ENCODE peak calls at places on chromosome 5, in six cellular contexts. J, B, F, R, G and Q are unnamed samples.

GRCh38 chr5:40929049-40929448 is 19.8 kb downstream of the C7 start:
- DNase-seq in F (no peak), G (no peak), J (no peak), B (peak; percentile 3), R (no peak), Q (no peak)

GRCh38 chr5:100469780-100470179 is 65.4 kb upstream of the FAM174A start:
- DNase-seq in B (no peak), R (no peak), G (no peak), J (no peak), F (no peak), Q (no peak)

GRCh38 chr5:133356386-133357331 is 255.7 kb downstream of the FSTL4 start:
- DNase-seq in B (no peak), J (no peak), R (no peak), G (no peak), F (no peak), Q (no peak)

GRCh38 chr5:136638084-136638483 is 272.7 kb upstream of the TRPC7 start:
- DNase-seq in G (no peak), B (no peak), F (no peak), R (no peak), J (no peak), Q (no peak)

GRCh38 chr5:74766348-74766886 is 500 bp downstream of the GFM2 start:
- DNase-seq in F (no peak), R (peak; percentile 62), B (peak; percentile 72), J (no peak), G (peak; percentile 64), Q (no peak)

GRCh38 chr5:124689653-124690052 is 56.8 kb downstream of the ZNF608 start:
- DNase-seq in B (no peak), F (no peak), R (no peak), G (no peak), J (no peak), Q (no peak)

GRCh38 chr5:14450055-14450524 is 131.5 kb upstream of the OTULINL start:
- DNase-seq in B (no peak), R (peak; percentile 97), J (no peak), G (peak; percentile 92), F (no peak), Q (peak; percentile 5)

GRCh38 chr5:978693-979092 is 29.9 kb upstream of the NKD2 start:
- DNase-seq in G (no peak), F (no peak), B (no peak), R (no peak), J (no peak), Q (no peak)

GRCh38 chr5:101943784-101944183 is 352.3 kb downstream of the SLCO4C1 start:
- DNase-seq in G (no peak), F (no peak), R (no peak), B (no peak), J (no peak), Q (no peak)

GRCh38 chr5:88889165-88890069 is 6.4 kb upstream of the MEF2C start:
- DNase-seq in R (peak; percentile 62), F (peak; percentile 77), J (peak; percentile 44), B (peak; percentile 58), G (peak; percentile 13), Q (no peak)
- H3K27ac ChIP-seq in R (no peak overlapping the region), F (peak overlapping the region; percentile 81), J (peak overlapping the region; percentile 66), B (no peak overlapping the region), G (no peak overlapping the region), Q (no peak overlapping the region)

GRCh38 chr5:96629774-96630173 is 32.4 kb upstream of the CAST start:
- DNase-seq in J (no peak), F (no peak), R (peak; percentile 99), G (peak; percentile 89), B (no peak), Q (no peak)
- H3K27ac ChIP-seq in J (no peak overlapping the region), F (peak overlapping the region; percentile 6), R (peak overlapping the region; percentile 85), G (no peak overlapping the region), B (no peak overlapping the region), Q (no peak overlapping the region)

DNA sequence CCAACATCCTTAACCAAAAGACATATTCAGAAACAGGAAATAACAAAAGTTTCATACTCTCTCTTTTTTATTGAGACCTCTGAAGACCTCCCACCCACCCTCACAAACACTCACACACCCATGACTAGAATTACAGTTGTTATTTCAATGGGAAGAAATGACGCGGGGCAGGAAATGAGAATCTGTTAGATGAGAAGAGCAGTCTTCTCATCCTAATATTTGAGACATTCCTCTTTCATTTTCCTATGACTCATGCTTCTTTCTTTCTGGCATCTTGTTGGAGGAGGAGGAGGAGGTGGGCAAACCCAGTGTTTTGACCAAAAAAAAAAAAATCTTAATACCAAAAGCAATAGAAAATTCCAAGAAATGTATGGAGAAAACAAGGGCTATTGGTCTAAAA is 179.5 kb upstream of the TARS1 start:
- DNase-seq in B (no peak), G (peak; percentile 89), F (no peak), R (peak; percentile 78), J (no peak), Q (no peak)
- H3K27ac ChIP-seq in B (no peak overlapping the region), G (no peak overlapping the region), F (no peak overlapping the region), R (peak overlapping the region; percentile 76), J (no peak overlapping the region), Q (no peak overlapping the region)

DNA sequence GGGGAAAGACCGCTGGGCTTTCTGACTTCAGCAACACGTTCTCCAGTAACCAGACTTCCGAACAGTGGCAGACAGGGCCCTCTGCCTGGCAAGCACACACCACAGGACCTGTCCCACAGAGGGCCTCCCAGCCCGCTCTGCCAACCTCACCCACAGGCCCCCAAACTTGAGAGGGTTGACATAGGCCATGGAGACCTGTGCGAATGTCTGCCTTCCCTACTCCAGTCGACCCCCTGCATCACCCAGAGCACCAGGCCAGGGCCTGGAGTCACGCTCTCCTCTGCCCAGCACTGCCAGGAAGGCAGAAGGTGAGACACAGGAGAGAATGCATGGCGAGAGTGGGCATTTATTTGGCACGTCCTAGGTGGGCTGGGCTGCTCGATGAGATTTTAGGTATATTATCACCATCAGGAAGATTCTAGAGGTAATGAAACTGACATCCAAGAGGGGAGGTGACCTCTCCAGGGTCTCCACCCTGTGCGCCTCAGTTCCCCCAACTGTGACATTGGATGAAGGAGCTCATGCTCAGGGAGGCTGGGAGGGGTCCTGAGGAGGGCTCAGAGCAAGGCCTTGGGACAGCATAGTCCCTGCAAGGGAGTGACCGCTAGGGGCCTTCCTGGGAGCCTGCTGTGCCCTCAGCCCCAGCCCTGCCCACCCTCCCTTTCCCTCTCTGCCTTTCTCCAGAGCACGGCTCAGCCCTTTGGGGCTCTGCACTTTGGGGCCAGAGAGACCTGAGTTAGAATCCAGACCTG is 54.9 kb downstream of the DUSP1 start:
- DNase-seq in J (no peak), G (no peak), F (no peak), B (peak; percentile 64), R (no peak), Q (no peak)
- H3K27ac ChIP-seq in J (peak overlapping the region; percentile 30), G (no peak overlapping the region), F (peak overlapping the region; percentile 87), B (no peak overlapping the region), R (no peak overlapping the region), Q (no peak overlapping the region)

GRCh38 chr5:149424371-149425315 is 45.6 kb upstream of the IL17B start:
- DNase-seq in R (no peak), B (peak; percentile 89), J (no peak), F (no peak), G (no peak), Q (no peak)

GRCh38 chr5:149421834-149422233 is 42.7 kb upstream of the IL17B start:
- DNase-seq in G (peak; percentile 70), B (no peak), F (no peak), R (no peak), J (no peak), Q (no peak)

GRCh38 chr5:149425729-149426128 is 46.6 kb upstream of the IL17B start:
- DNase-seq in B (no peak), F (no peak), R (no peak), G (no peak), J (no peak), Q (no peak)

GRCh38 chr5:149422429-149423286 is 43.6 kb upstream of the IL17B start:
- DNase-seq in F (peak; percentile 61), B (peak; percentile 64), R (peak; percentile 82), J (no peak), G (peak; percentile 95), Q (no peak)

GRCh38 chr5:149423287-149424268 is 44.5 kb upstream of the IL17B start:
- DNase-seq in G (peak; percentile 85), F (no peak), J (no peak), R (peak; percentile 69), B (no peak), Q (no peak)
- H3K27ac ChIP-seq in G (peak overlapping the region; percentile 82), F (peak overlapping the region; percentile 84), J (no peak overlapping the region), R (peak overlapping the region; percentile 66), B (peak overlapping the region; percentile 76), Q (no peak overlapping the region)